ENCODE peak calls at places on chromosomes 7 and 10, in ten cellular contexts. F is SJSA1; C is mesendoderm; T is caudate nucleus; H is PC-9; P is cardiac muscle cell; V is CD4-positive, alpha-beta T cell; Z is stomach; K is gastrocnemius medialis; B is neural progenitor cell. O is an unnamed sample.

GRCh38 chr10:121990015-121990677 is 1.2 kb downstream of the TACC2 start:
- DNase-seq in K (no peak), V (no peak), H (no peak), F (no peak), Z (peak; percentile 60), B (no peak), C (no peak), T (no peak), P (no peak), O (no peak)

GRCh38 chr7:43758029-43758860 is at the start of gene BLVRA:
- DNase-seq in P (peak; percentile 74), B (peak; percentile 82), Z (peak; percentile 68), F (no peak), C (no peak), K (peak; percentile 49), V (peak; percentile 56), T (no peak), H (peak; percentile 28), O (no peak)

GRCh38 chr10:132412316-132413192 is 15.6 kb downstream of the PWWP2B start:
- DNase-seq in H (no peak), C (no peak), K (no peak), F (no peak), B (no peak), V (no peak), P (no peak), Z (no peak), T (no peak), O (no peak)

GRCh38 chr7:25118048-25118753 is 6.9 kb downstream of the CYCS start:
- DNase-seq in C (no peak), Z (no peak), F (no peak), K (no peak), P (no peak), T (no peak), H (no peak), B (no peak), V (no peak), O (no peak)

GRCh38 chr10:124741922-124742417 is 2.2 kb downstream of the FAM53B start:
- DNase-seq in Z (no peak), T (no peak), P (no peak), H (no peak), C (peak; percentile 47), V (no peak), B (no peak), F (no peak), K (no peak), O (peak; percentile 50)

GRCh38 chr7:41816111-41816510 is 113.2 kb upstream of the INHBA start:
- DNase-seq in V (no peak), F (no peak), C (no peak), H (no peak), B (no peak), P (peak; percentile 52), K (no peak), Z (no peak), T (no peak), O (no peak)

GRCh38 chr7:102993532-102994029 is 80.8 kb downstream of the LRRC17 start:
- DNase-seq in H (no peak), Z (no peak), P (no peak), F (no peak), C (no peak), K (no peak), B (no peak), T (no peak), V (no peak), O (no peak)

GRCh38 chr7:16688249-16688648 is 42.3 kb downstream of the BZW2 start:
- DNase-seq in T (no peak), Z (no peak), F (no peak), H (peak; percentile 58), V (no peak), B (no peak), P (no peak), K (no peak), C (peak; percentile 35), O (no peak)

GRCh38 chr7:96187735-96188622 is 133.9 kb downstream of the SLC25A13 start:
- DNase-seq in Z (no peak), F (peak; percentile 73), B (no peak), C (no peak), K (no peak), V (no peak), H (no peak), T (no peak), P (no peak), O (no peak)

GRCh38 chr7:157302314-157302711 is 34.5 kb upstream of the DNAJB6 start:
- DNase-seq in P (no peak), H (peak; percentile 96), F (peak; percentile 86), K (peak; percentile 29), C (peak; percentile 61), T (no peak), V (peak; percentile 79), Z (peak; percentile 56), B (no peak), O (peak; percentile 63)

GRCh38 chr10:3790272-3790671 is 5.3 kb upstream of the KLF6 start:
- DNase-seq in V (no peak), B (no peak), H (no peak), K (no peak), T (no peak), Z (no peak), P (no peak), C (no peak), F (no peak), O (no peak)

GRCh38 chr10:9999627-10000026 is 1018.0 kb upstream of the CELF2 start:
- DNase-seq in C (no peak), T (no peak), P (no peak), B (no peak), K (no peak), F (no peak), H (no peak), V (no peak), Z (no peak), O (no peak)

GRCh38 chr10:112278871-112279270 is 4.3 kb upstream of the TECTB start:
- DNase-seq in Z (no peak), C (peak; percentile 5), T (no peak), V (no peak), F (no peak), H (no peak), K (no peak), B (no peak), P (no peak), O (no peak)

DNA sequence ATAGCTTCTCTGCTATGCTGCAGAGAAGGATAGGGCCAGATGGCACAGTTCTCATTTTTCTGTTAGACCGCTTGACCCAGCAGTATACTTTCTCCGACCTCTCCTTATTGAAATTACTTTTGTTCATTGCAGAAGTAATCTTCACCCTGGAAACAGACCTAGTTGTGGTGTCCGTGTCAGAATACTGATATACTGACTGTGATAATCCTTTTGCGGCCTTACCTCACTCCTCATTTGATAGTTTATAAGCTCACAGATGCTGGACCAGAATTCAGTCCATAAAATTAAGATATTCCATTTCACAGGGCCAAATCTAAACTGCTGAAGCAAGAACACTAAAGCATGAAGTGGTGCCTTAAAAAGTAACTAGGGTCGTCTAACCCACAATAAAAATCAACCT is 260.6 kb upstream of the DKK1 start:
- DNase-seq in C (no peak), V (no peak), B (no peak), H (no peak), F (no peak), Z (no peak), T (no peak), K (no peak), P (no peak), O (no peak)
- H3K27ac ChIP-seq in C (no peak overlapping the region), V (no peak overlapping the region), B (no peak overlapping the region), H (no peak overlapping the region), F (no peak overlapping the region), Z (no peak overlapping the region), T (no peak overlapping the region), K (no peak overlapping the region), P (no peak overlapping the region), O (no peak overlapping the region)

DNA sequence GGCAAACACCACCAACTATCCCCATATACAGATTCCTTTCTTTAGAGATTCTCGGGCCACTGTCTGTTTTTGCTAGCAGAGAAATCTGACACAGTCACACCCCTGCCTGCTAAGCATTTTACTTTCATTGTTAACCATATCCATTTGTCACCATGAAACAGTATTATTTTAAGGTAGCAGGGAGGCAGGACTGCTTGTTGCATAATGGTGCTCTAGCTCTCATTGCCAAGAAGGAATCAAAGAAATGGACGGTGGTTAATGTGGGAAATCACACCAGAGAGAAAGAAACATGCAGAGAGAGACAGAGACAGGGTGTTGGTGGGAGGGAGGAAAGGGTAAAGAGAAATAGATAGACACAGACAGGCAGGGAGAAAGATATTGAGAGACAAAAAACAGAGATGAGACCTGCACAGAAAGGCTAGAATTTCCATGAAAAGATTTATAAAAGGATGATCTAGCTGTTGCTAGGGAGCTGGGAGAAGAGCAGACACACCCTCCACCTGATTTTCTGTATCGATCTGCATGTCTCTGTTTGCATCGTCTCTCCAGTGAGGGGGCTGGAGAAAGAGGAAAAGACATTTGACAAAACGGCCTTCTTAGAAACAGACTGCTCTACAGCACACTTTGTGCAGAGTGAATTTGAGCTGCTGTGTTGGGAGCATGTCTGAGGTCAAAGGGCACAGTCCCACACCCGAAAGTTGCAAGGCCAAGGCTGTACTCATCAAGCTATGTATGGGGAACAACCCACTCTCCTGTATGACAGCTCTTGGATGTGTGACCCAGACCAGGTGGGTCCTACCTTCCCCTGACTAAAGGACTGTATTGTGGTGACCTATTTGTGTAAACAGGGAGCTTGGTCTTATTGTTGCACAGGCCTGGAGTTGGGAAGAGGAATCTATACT is 303.1 kb downstream of the FZD1 start:
- DNase-seq in F (no peak), C (no peak), V (no peak), K (no peak), B (no peak), T (no peak), P (no peak), Z (no peak), H (no peak), O (no peak)
- H3K27ac ChIP-seq in F (no peak overlapping the region), C (no peak overlapping the region), V (no peak overlapping the region), K (no peak overlapping the region), B (no peak overlapping the region), T (peak overlapping the region; percentile 81), P (no peak overlapping the region), Z (no peak overlapping the region), H (no peak overlapping the region), O (no peak overlapping the region)

DNA sequence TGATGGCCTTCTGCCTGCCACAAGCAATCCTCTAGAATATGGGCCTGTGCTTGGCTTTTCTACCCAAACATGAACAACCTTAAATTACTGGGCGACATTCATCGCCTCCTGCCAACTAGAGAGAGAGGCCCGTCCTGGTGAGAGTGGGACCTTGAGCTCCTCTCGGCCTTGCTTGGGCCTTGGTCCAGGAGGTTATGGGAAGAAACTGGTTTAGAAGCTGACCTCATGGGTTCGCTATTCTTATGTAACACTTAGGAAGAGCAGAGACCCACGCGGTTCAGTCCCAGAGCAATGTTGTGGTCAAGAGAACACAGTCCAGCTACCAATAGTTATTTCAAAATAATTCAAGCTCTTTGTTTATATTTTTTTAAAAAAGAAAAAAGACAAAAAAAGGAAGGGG is 176.3 kb upstream of the ZNF32 start:
- DNase-seq in T (no peak), H (no peak), P (no peak), V (no peak), B (no peak), Z (no peak), F (no peak), K (peak; percentile 50), C (no peak), O (no peak)
- H3K27ac ChIP-seq in T (no peak overlapping the region), H (no peak overlapping the region), P (no peak overlapping the region), V (no peak overlapping the region), B (no peak overlapping the region), Z (peak overlapping the region; percentile 62), F (no peak overlapping the region), K (peak overlapping the region; percentile 75), C (no peak overlapping the region), O (no peak overlapping the region)

DNA sequence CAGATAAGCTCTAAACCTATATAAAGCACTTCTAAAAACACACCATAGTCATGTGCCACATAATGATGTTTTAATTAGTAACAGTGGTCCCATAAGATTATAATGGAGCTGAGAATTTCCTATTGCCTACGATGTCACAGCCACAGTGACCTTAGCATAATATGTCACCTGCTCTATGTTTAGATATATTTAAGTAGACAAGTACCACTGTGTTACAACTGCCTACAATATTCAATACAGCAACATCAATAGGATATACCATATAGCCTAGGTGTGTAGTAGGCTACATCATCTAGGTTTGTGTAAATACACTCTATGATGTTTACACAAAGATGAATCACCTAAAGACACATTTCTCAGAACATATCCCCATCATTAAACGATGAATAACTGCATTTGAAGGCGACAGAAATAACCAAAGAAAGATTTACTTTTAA is 24.5 kb downstream of the GPR22 start:
- DNase-seq in B (no peak), H (peak; percentile 63), Z (no peak), T (no peak), F (no peak), V (no peak), P (no peak), C (no peak), K (no peak), O (no peak)
- H3K27ac ChIP-seq in B (no peak overlapping the region), H (peak overlapping the region; percentile 26), Z (no peak overlapping the region), T (no peak overlapping the region), F (no peak overlapping the region), V (no peak overlapping the region), P (peak overlapping the region; percentile 47), C (no peak overlapping the region), K (no peak overlapping the region), O (no peak overlapping the region)

O was measured in OCI-LY7.